ENCODE peak calls at places on chromosomes 7 and 10, in four cellular contexts. One of them, this sample, is unnamed.

GRCh38 chr10:71349401-71349800 is 30.3 kb downstream of the SLC29A3 start:
- DNase-seq in AG04450: no peak
- DNase-seq in CD8-positive, alpha-beta T cell: no peak
- DNase-seq in hepatocyte: peak
- DNase-seq in this sample: no peak

GRCh38 chr10:35271086-35271834 is 65.0 kb upstream of the CCNY start:
- DNase-seq in CD8-positive, alpha-beta T cell: no peak
- DNase-seq in hepatocyte: no peak
- DNase-seq in AG04450: no peak
- DNase-seq in this sample: no peak

GRCh38 chr7:99141756-99142726 is 1.9 kb downstream of the SMURF1 start:
- DNase-seq in hepatocyte: peak
- DNase-seq in AG04450: peak
- DNase-seq in CD8-positive, alpha-beta T cell: peak
- DNase-seq in this sample: peak

GRCh38 chr7:9189683-9190082 is 756.3 kb downstream of the NXPH1 start:
- DNase-seq in CD8-positive, alpha-beta T cell: no peak
- DNase-seq in AG04450: no peak
- DNase-seq in hepatocyte: no peak
- DNase-seq in this sample: no peak

GRCh38 chr10:17836917-17837316 is 27.8 kb downstream of the MRC1 start:
- DNase-seq in AG04450: peak
- DNase-seq in CD8-positive, alpha-beta T cell: no peak
- DNase-seq in hepatocyte: peak
- DNase-seq in this sample: peak

GRCh38 chr7:15332962-15333361 is 228.9 kb downstream of the AGMO start:
- DNase-seq in hepatocyte: no peak
- DNase-seq in AG04450: no peak
- DNase-seq in CD8-positive, alpha-beta T cell: no peak
- DNase-seq in this sample: no peak

GRCh38 chr10:32073676-32074075 is 17.5 kb upstream of the KIF5B start:
- DNase-seq in hepatocyte: no peak
- DNase-seq in AG04450: no peak
- DNase-seq in CD8-positive, alpha-beta T cell: no peak
- DNase-seq in this sample: no peak

GRCh38 chr7:12222889-12223579 is 11.9 kb downstream of the TMEM106B start:
- DNase-seq in AG04450: no peak
- DNase-seq in CD8-positive, alpha-beta T cell: no peak
- DNase-seq in hepatocyte: no peak
- DNase-seq in this sample: no peak

GRCh38 chr10:3636356-3637181 is 148.4 kb downstream of the KLF6 start:
- DNase-seq in CD8-positive, alpha-beta T cell: no peak
- DNase-seq in AG04450: no peak
- DNase-seq in hepatocyte: no peak
- DNase-seq in this sample: no peak

GRCh38 chr10:31929260-31929985 is 792 bp upstream of the ARHGAP12 start:
- DNase-seq in CD8-positive, alpha-beta T cell: peak
- DNase-seq in hepatocyte: peak
- DNase-seq in AG04450: no peak
- DNase-seq in this sample: no peak

GRCh38 chr7:80552304-80552703 is 40.4 kb upstream of the GNAT3 start:
- DNase-seq in AG04450: no peak
- DNase-seq in hepatocyte: no peak
- DNase-seq in CD8-positive, alpha-beta T cell: no peak
- DNase-seq in this sample: no peak

GRCh38 chr7:96605045-96605716 is 104.5 kb downstream of the SEM1 start:
- DNase-seq in AG04450: no peak
- DNase-seq in hepatocyte: no peak
- DNase-seq in CD8-positive, alpha-beta T cell: no peak
- DNase-seq in this sample: no peak

GRCh38 chr10:111076682-111077661 is at the start of gene ADRA2A:
- DNase-seq in CD8-positive, alpha-beta T cell: no peak
- DNase-seq in AG04450: no peak
- DNase-seq in hepatocyte: peak
- DNase-seq in this sample: peak

GRCh38 chr7:103765891-103766290 is 223.6 kb downstream of the RELN start:
- DNase-seq in CD8-positive, alpha-beta T cell: no peak
- DNase-seq in hepatocyte: no peak
- DNase-seq in AG04450: no peak
- DNase-seq in this sample: no peak

GRCh38 chr7:131040467-131040932 is 287.2 kb upstream of the MKLN1 start:
- DNase-seq in hepatocyte: peak
- DNase-seq in AG04450: peak
- DNase-seq in CD8-positive, alpha-beta T cell: no peak
- DNase-seq in this sample: peak

GRCh38 chr7:112341464-112341863 is 108.8 kb upstream of the IFRD1 start:
- DNase-seq in hepatocyte: no peak
- DNase-seq in AG04450: no peak
- DNase-seq in CD8-positive, alpha-beta T cell: no peak
- DNase-seq in this sample: no peak

GRCh38 chr10:109696462-109696861 is 226.8 kb downstream of the XPNPEP1 start:
- DNase-seq in CD8-positive, alpha-beta T cell: no peak
- DNase-seq in hepatocyte: no peak
- DNase-seq in AG04450: no peak
- DNase-seq in this sample: no peak

GRCh38 chr10:28202941-28203352 is 99.9 kb downstream of the MPP7 start:
- DNase-seq in hepatocyte: no peak
- DNase-seq in AG04450: no peak
- DNase-seq in CD8-positive, alpha-beta T cell: no peak
- DNase-seq in this sample: no peak

GRCh38 chr10:19921300-19922140 is 105.3 kb downstream of the PLXDC2 start:
- DNase-seq in AG04450: no peak
- DNase-seq in hepatocyte: no peak
- DNase-seq in CD8-positive, alpha-beta T cell: no peak
- DNase-seq in this sample: peak

GRCh38 chr10:124842721-124843120 is 41.1 kb downstream of the ABRAXAS2 start:
- DNase-seq in CD8-positive, alpha-beta T cell: no peak
- DNase-seq in hepatocyte: no peak
- DNase-seq in AG04450: no peak
- DNase-seq in this sample: no peak

GRCh38 chr10:131725736-131726459 is 174.9 kb upstream of the PPP2R2D start:
- DNase-seq in hepatocyte: no peak
- DNase-seq in AG04450: no peak
- DNase-seq in CD8-positive, alpha-beta T cell: no peak
- DNase-seq in this sample: no peak

GRCh38 chr10:25467861-25468260 is 293.1 kb downstream of the GPR158 start:
- DNase-seq in hepatocyte: no peak
- DNase-seq in AG04450: no peak
- DNase-seq in CD8-positive, alpha-beta T cell: no peak
- DNase-seq in this sample: no peak

GRCh38 chr7:83921798-83922607 is 272.6 kb downstream of the SEMA3A start:
- DNase-seq in hepatocyte: peak
- DNase-seq in AG04450: no peak
- DNase-seq in CD8-positive, alpha-beta T cell: no peak
- DNase-seq in this sample: peak

GRCh38 chr10:122561212-122561611 is 658 bp downstream of the DMBT1 start:
- DNase-seq in hepatocyte: peak
- DNase-seq in AG04450: no peak
- DNase-seq in CD8-positive, alpha-beta T cell: no peak
- DNase-seq in this sample: no peak

GRCh38 chr7:22444181-22444966 is 55.6 kb downstream of the STEAP1B start:
- DNase-seq in CD8-positive, alpha-beta T cell: no peak
- DNase-seq in hepatocyte: no peak
- DNase-seq in AG04450: no peak
- DNase-seq in this sample: no peak

GRCh38 chr10:47454294-47455058 is 29.4 kb downstream of the ANXA8 start:
- DNase-seq in CD8-positive, alpha-beta T cell: no peak
- DNase-seq in hepatocyte: no peak
- DNase-seq in AG04450: no peak
- DNase-seq in this sample: no peak

GRCh38 chr10:43115881-43116595 is 22.2 kb upstream of the CSGALNACT2 start:
- DNase-seq in AG04450: no peak
- DNase-seq in hepatocyte: no peak
- DNase-seq in CD8-positive, alpha-beta T cell: no peak
- DNase-seq in this sample: no peak

GRCh38 chr10:30431435-30431911 is 2.5 kb upstream of the MAP3K8 start:
- DNase-seq in CD8-positive, alpha-beta T cell: no peak
- DNase-seq in AG04450: no peak
- DNase-seq in hepatocyte: no peak
- DNase-seq in this sample: no peak

GRCh38 chr7:38886265-38886664 is 22.7 kb downstream of the VPS41 start:
- DNase-seq in hepatocyte: no peak
- DNase-seq in CD8-positive, alpha-beta T cell: no peak
- DNase-seq in AG04450: no peak
- DNase-seq in this sample: no peak

GRCh38 chr7:47008461-47008860 is 573.5 kb downstream of the TNS3 start:
- DNase-seq in hepatocyte: no peak
- DNase-seq in AG04450: no peak
- DNase-seq in CD8-positive, alpha-beta T cell: no peak
- DNase-seq in this sample: peak

GRCh38 chr7:28163955-28164354 is 16.6 kb downstream of the JAZF1 start:
- DNase-seq in CD8-positive, alpha-beta T cell: no peak
- DNase-seq in AG04450: peak
- DNase-seq in hepatocyte: no peak
- DNase-seq in this sample: no peak

GRCh38 chr10:63173468-63174227 is 40.5 kb downstream of the NRBF2 start:
- DNase-seq in hepatocyte: no peak
- DNase-seq in AG04450: no peak
- DNase-seq in CD8-positive, alpha-beta T cell: no peak
- DNase-seq in this sample: no peak

GRCh38 chr10:62047240-62047897 is 145.9 kb downstream of the ARID5B start:
- DNase-seq in CD8-positive, alpha-beta T cell: no peak
- DNase-seq in AG04450: no peak
- DNase-seq in hepatocyte: no peak
- DNase-seq in this sample: peak

DNA sequence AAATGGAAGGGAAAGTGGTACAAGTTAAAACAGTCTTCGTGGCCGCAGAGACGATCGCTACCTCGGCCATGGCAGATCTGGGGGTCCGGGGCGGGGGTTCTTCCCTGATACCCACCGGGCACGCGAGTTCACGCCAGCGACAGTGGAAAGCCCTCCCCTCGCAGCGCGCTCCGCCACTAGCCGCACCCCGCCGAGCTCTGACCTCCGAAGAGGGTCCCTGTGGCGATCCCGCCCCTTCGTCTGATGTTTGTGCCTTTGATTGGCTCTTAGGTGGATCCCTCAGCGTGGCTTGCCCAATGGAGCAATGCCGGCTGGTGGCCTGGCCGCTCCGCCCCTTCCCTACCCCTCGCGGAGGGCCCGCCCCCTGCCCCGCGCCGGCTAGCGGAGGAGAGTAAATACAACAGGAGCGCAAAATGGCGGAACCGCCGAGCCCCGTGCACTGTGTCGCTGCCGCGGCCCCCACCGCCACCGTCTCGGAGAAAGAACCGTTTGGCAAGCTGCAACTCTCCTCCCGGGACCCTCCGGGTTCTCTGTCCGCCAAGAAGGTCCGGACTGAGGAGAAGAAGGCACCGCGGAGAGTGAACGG is at the start of gene RSBN1L:
- DNase-seq in CD8-positive, alpha-beta T cell: peak
- DNase-seq in AG04450: peak
- DNase-seq in hepatocyte: peak
- DNase-seq in this sample: peak
- TF ChIP-seq CTCF in CD8-positive, alpha-beta T cell: peak
- TF ChIP-seq CTCF in AG04450: peak
- TF ChIP-seq CTCF in hepatocyte: peak
- TF ChIP-seq CTCF in this sample: peak

GRCh38 chr10:12179616-12180015 is 16.1 kb downstream of the NUDT5 start:
- DNase-seq in hepatocyte: no peak
- DNase-seq in CD8-positive, alpha-beta T cell: no peak
- DNase-seq in AG04450: no peak
- DNase-seq in this sample: no peak
- H3K27ac ChIP-seq in hepatocyte: no peak
- H3K27ac ChIP-seq in CD8-positive, alpha-beta T cell: no peak
- H3K27ac ChIP-seq in AG04450: no peak
- H3K27ac ChIP-seq in this sample: no peak

GRCh38 chr7:150631866-150632864 is at the start of gene GIMAP6:
- DNase-seq in hepatocyte: no peak
- DNase-seq in CD8-positive, alpha-beta T cell: peak
- DNase-seq in AG04450: no peak
- DNase-seq in this sample: no peak
- TF ChIP-seq CTCF in hepatocyte: no peak
- TF ChIP-seq CTCF in CD8-positive, alpha-beta T cell: no peak
- TF ChIP-seq CTCF in AG04450: no peak
- TF ChIP-seq CTCF in this sample: no peak

GRCh38 chr10:95264227-95265051 is 26.4 kb downstream of the PDLIM1 start:
- DNase-seq in CD8-positive, alpha-beta T cell: no peak
- DNase-seq in hepatocyte: no peak
- DNase-seq in AG04450: no peak
- DNase-seq in this sample: no peak

GRCh38 chr10:95262763-95263518 is 27.9 kb downstream of the PDLIM1 start:
- DNase-seq in hepatocyte: no peak
- DNase-seq in CD8-positive, alpha-beta T cell: no peak
- DNase-seq in AG04450: no peak
- DNase-seq in this sample: no peak

GRCh38 chr10:95261926-95262325 is 28.9 kb downstream of the PDLIM1 start:
- DNase-seq in AG04450: no peak
- DNase-seq in hepatocyte: no peak
- DNase-seq in CD8-positive, alpha-beta T cell: no peak
- DNase-seq in this sample: no peak

GRCh38 chr10:95265572-95265971 is 25.2 kb downstream of the PDLIM1 start:
- DNase-seq in CD8-positive, alpha-beta T cell: no peak
- DNase-seq in AG04450: no peak
- DNase-seq in hepatocyte: no peak
- DNase-seq in this sample: no peak

GRCh38 chr10:95263864-95264226 is 27.0 kb downstream of the PDLIM1 start:
- DNase-seq in AG04450: no peak
- DNase-seq in hepatocyte: no peak
- DNase-seq in CD8-positive, alpha-beta T cell: no peak
- DNase-seq in this sample: no peak
- H3K27ac ChIP-seq in AG04450: no peak
- H3K27ac ChIP-seq in hepatocyte: peak
- H3K27ac ChIP-seq in CD8-positive, alpha-beta T cell: no peak
- H3K27ac ChIP-seq in this sample: no peak

DNA sequence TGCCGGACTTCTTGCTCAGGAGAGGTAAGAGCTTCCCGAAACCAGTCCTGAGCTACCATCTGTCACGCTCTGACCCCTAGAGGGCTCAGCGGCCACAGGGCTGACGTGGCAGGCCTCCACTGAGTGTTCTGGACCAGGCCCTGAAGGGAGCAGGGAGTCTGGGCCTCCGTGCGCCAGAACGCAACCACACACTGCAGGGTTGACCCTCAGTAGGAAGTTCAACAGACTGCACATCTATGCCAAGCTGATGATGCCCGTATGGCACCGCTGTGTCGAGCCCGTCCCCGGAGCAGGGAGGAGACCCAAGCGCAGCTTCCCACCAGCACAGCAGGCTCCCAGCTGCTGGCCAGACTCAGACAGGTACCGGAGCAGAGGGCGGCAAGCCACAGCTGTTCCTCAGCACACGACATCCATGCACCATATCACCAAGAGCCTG is 39.2 kb downstream of the CAMK2B start:
- DNase-seq in hepatocyte: no peak
- DNase-seq in CD8-positive, alpha-beta T cell: no peak
- DNase-seq in AG04450: no peak
- DNase-seq in this sample: no peak
- TF ChIP-seq CTCF in hepatocyte: no peak
- TF ChIP-seq CTCF in CD8-positive, alpha-beta T cell: no peak
- TF ChIP-seq CTCF in AG04450: no peak
- TF ChIP-seq CTCF in this sample: no peak

GRCh38 chr7:95334434-95334833 is 10.1 kb upstream of the PON1 start:
- DNase-seq in CD8-positive, alpha-beta T cell: no peak
- DNase-seq in hepatocyte: no peak
- DNase-seq in AG04450: no peak
- DNase-seq in this sample: no peak
- H3K27ac ChIP-seq in CD8-positive, alpha-beta T cell: no peak
- H3K27ac ChIP-seq in hepatocyte: no peak
- H3K27ac ChIP-seq in AG04450: no peak
- H3K27ac ChIP-seq in this sample: no peak